ENCODE peak calls at places on chromosomes 13 and 19, in ten cellular contexts. A is transverse colon, E is ovary, S is SK-N-SH, X is stomach, D is suprapubic skin, M is HepG2, J is sigmoid colon, Z is GM12878, H is H1. L is an unnamed sample. For H3K27me3, the result is how much of the 10 kb centered on the place peaks cover.

GRCh38 chr13:22121340-22121739 is 450.5 kb downstream of the FGF9 start:
- DNase-seq in S (no peak), Z (peak), A (no peak), H (no peak), D (no peak), M (no peak), X (no peak), J (no peak), E (no peak), L (no peak)

GRCh38 chr13:52779028-52779612 is 39.5 kb upstream of the CNMD start:
- DNase-seq in M (no peak), J (no peak), S (peak), Z (no peak), X (no peak), A (no peak), D (no peak), E (no peak), H (no peak), L (no peak)

GRCh38 chr19:41748012-41748411 is 7.3 kb upstream of the CEACAM6 start:
- DNase-seq in M (no peak), D (no peak), S (no peak), J (no peak), E (no peak), A (no peak), X (no peak), Z (no peak), H (no peak), L (no peak)

GRCh38 chr13:30841161-30841560 is 64.9 kb upstream of the MEDAG start:
- DNase-seq in Z (no peak), S (no peak), H (no peak), J (no peak), A (no peak), X (no peak), E (no peak), D (no peak), M (no peak), L (no peak)

GRCh38 chr19:49447485-49448431 is 3.9 kb downstream of the PIH1D1 start:
- DNase-seq in M (no peak), S (peak), E (peak), H (peak), Z (no peak), X (no peak), D (no peak), A (no peak), J (peak), L (no peak)

GRCh38 chr13:50124536-50125305 is 109.5 kb downstream of the KCNRG start:
- DNase-seq in S (peak), M (peak), D (peak), X (peak), H (peak), J (peak), Z (no peak), A (peak), E (peak), L (peak)

GRCh38 chr19:12126707-12127106 is 13.4 kb downstream of the ZNF20 start:
- DNase-seq in A (no peak), D (no peak), S (peak), M (peak), X (no peak), E (no peak), J (no peak), H (peak), Z (no peak), L (no peak)

GRCh38 chr13:30142502-30143211 is 164.7 kb downstream of the KATNAL1 start:
- DNase-seq in M (peak), Z (no peak), S (peak), X (no peak), D (peak), E (peak), H (no peak), A (peak), J (peak), L (peak)

GRCh38 chr19:2750739-2751437 is 11.1 kb upstream of the SLC39A3 start:
- DNase-seq in E (no peak), H (no peak), X (no peak), Z (no peak), J (no peak), S (no peak), M (no peak), D (no peak), A (no peak), L (no peak)

GRCh38 chr19:32570081-32570785 is 10.8 kb upstream of the PDCD5 start:
- DNase-seq in M (peak), S (peak), J (peak), H (peak), X (peak), A (peak), Z (no peak), D (no peak), E (peak), L (no peak)

GRCh38 chr13:37348916-37349653 is 243.6 kb upstream of the CSNK1A1L start:
- DNase-seq in E (no peak), A (no peak), H (no peak), X (no peak), M (no peak), Z (no peak), J (no peak), D (no peak), S (no peak), L (no peak)

GRCh38 chr13:97109841-97110492 is 112.2 kb upstream of the MBNL2 start:
- DNase-seq in M (peak), S (peak), E (peak), J (peak), Z (no peak), D (peak), A (peak), H (peak), X (peak), L (peak)

GRCh38 chr13:97107815-97108534 is 113.7 kb upstream of the OXGR1 start:
- DNase-seq in X (no peak), J (no peak), S (peak), M (no peak), E (no peak), D (no peak), A (no peak), H (no peak), Z (no peak), L (no peak)

GRCh38 chr13:97111705-97112104 is 110.4 kb upstream of the MBNL2 start:
- DNase-seq in H (no peak), E (no peak), M (no peak), X (no peak), Z (no peak), D (no peak), A (no peak), J (no peak), S (no peak), L (no peak)

GRCh38 chr13:97108535-97108910 is 113.6 kb upstream of the MBNL2 start:
- DNase-seq in S (no peak), A (no peak), E (no peak), D (no peak), H (no peak), X (no peak), J (no peak), M (no peak), Z (no peak), L (no peak)

DNA sequence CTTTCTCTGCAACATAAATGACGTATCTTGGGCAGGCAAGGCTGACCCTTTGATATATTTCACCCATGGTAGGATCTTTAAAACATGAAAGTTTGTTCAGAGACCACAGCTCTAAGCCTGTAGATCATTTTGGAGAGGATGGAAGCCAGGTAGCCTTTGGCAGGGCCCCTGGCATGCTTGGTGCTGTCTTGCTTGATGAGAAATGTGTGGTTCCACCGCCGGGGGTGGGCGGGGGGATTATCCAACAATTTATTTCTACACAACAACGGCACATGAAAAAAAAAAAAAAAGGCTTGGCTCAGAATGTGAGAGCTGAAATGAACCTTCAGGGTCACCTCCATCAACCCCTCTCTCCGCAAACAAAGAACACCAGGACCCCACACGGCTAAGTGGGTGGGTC is 112.9 kb upstream of the MBNL2 start:
- DNase-seq in Z (no peak), H (no peak), D (no peak), E (no peak), J (no peak), X (no peak), A (no peak), S (no peak), M (no peak), L (no peak)
- H3K27me3 ChIP-seq in Z (under half), H (under half), D (under half), E (under half), J (under half), X (under half), A (under half), S (under half), M (under half), L (under half)

DNA sequence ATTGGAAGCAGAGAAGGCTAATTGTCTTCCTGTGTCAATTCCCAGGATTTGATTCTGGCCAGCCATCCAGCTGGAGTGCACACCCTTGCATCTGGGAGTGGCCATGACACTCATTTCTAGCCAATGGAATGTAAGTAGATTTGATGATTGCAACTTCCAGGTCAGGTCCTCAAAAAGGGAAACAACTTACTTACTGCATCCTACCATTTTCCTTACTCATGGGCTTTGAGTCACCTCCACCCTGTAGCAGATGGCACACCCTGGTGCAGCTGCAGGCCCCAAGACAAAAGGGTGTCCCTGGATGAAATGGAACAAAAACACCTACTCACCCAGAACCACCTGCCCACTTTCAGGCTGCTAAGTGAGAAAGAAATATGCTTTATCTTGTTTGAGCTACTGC is 27.3 kb upstream of the MPHOSPH8 start:
- DNase-seq in H (no peak), J (no peak), D (no peak), S (no peak), A (no peak), X (no peak), Z (no peak), M (no peak), E (no peak), L (no peak)
- TF ChIP-seq EP300 in H (no peak), J (no peak), D (no peak), S (no peak), A (no peak), X (no peak), Z (no peak), M (no peak), E (no peak), L (no peak)

GRCh38 chr19:46626441-46626840 is 1.6 kb upstream of the PTGIR start:
- DNase-seq in J (no peak), Z (no peak), D (no peak), A (no peak), X (no peak), H (no peak), E (no peak), M (no peak), S (peak), L (no peak)
- H3K27me3 ChIP-seq in J (under half), Z (under half), D (under half), A (under half), X (under half), H (under half), E (under half), M (under half), S (under half), L (under half)

DNA sequence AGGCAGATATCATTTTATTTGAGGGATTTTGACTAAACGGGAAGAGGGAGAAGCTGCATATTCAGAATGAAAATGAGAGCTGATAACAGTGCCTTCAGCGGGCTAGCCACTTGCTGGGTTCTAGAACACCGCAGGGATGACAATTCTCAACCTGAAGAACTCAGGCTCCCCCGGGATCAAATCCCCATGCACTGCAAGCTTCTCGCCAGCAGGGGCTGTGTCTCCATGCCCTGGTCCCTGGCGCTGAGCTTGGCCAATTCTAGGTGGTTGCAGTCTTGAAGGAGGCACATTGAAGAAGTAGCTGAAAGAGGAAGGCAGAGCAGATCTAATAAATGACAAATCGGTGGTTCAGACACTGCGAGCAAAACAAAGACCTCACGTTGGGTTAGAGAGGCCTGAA is 128.7 kb downstream of the UQCRFS1 start:
- DNase-seq in A (no peak), S (peak), M (no peak), H (peak), J (no peak), E (no peak), D (no peak), Z (no peak), X (no peak), L (no peak)
- TF ChIP-seq EP300 in A (no peak), S (no peak), M (no peak), H (no peak), J (no peak), E (no peak), D (no peak), Z (no peak), X (no peak), L (no peak)

GRCh38 chr13:99962242-99962641 is 9.3 kb downstream of the ZIC5 start:
- DNase-seq in X (no peak), A (no peak), S (no peak), M (no peak), H (no peak), Z (no peak), D (no peak), E (no peak), J (no peak), L (no peak)

GRCh38 chr13:99961634-99962033 is 9.9 kb downstream of the ZIC5 start:
- DNase-seq in Z (no peak), H (no peak), A (no peak), S (no peak), M (no peak), E (no peak), X (peak), D (no peak), J (no peak), L (no peak)

GRCh38 chr13:99965329-99966000 is 6.1 kb downstream of the ZIC5 start:
- DNase-seq in X (no peak), M (no peak), J (peak), E (no peak), H (no peak), A (no peak), S (no peak), Z (no peak), D (no peak), L (no peak)

GRCh38 chr13:99960663-99961440 is 10.7 kb downstream of the ZIC5 start:
- DNase-seq in X (peak), Z (no peak), S (no peak), E (no peak), A (no peak), H (no peak), M (no peak), D (no peak), J (no peak), L (no peak)

GRCh38 chr13:99963832-99964339 is 7.7 kb downstream of the ZIC5 start:
- DNase-seq in D (no peak), J (no peak), M (no peak), Z (no peak), X (no peak), E (no peak), S (no peak), H (no peak), A (no peak), L (no peak)
- H3K27me3 ChIP-seq in D (half or more), J (half or more), M (under half), Z (under half), X (under half), E (under half), S (half or more), H (under half), A (half or more), L (half or more)

GRCh38 chr19:10104665-10105221 is 1.4 kb upstream of the PPAN start:
- DNase-seq in Z (peak), M (no peak), S (no peak), X (no peak), D (no peak), E (no peak), H (no peak), J (no peak), A (peak), L (no peak)
- TF ChIP-seq EP300 in Z (peak), M (no peak), S (no peak), X (no peak), D (no peak), E (no peak), H (no peak), J (no peak), A (no peak), L (no peak)

GRCh38 chr19:55738302-55738701 is at the start of gene NLRP9:
- DNase-seq in E (no peak), D (no peak), A (no peak), H (no peak), Z (no peak), M (no peak), J (no peak), X (no peak), S (no peak), L (no peak)
- H3K27me3 ChIP-seq in E (under half), D (under half), A (under half), H (under half), Z (under half), M (under half), J (under half), X (under half), S (half or more), L (under half)

GRCh38 chr13:41034862-41035261 is 15.7 kb upstream of the ELF1 start:
- DNase-seq in S (no peak), M (no peak), E (no peak), X (no peak), A (no peak), H (no peak), J (no peak), Z (no peak), D (no peak), L (no peak)
- TF ChIP-seq EP300 in S (no peak), M (no peak), E (no peak), X (no peak), A (no peak), H (no peak), J (no peak), Z (no peak), D (no peak), L (no peak)